ENCODE peak calls at places on chromosomes 5 and 9, in seven cellular contexts. H is neural crest cell; W is GM10248; P is left ventricle myocardium inferior; S is CD4-positive, alpha-beta T cell; J is tibial artery; D is tibial nerve. U is an unnamed sample.

GRCh38 chr5:25362799-25363198 is 718.0 kb upstream of the CDH10 start:
- DNase-seq in S (no peak), J (no peak), P (no peak), W (no peak), H (no peak), D (no peak), U (no peak)

GRCh38 chr9:112017878-112018277 is 121.3 kb downstream of the UGCG start:
- DNase-seq in P (no peak), J (no peak), W (no peak), H (no peak), S (no peak), D (no peak), U (no peak)

GRCh38 chr5:116479776-116480675 is 94.6 kb downstream of the SEMA6A start:
- DNase-seq in P (no peak), S (no peak), W (no peak), D (no peak), J (no peak), H (no peak), U (no peak)

GRCh38 chr9:82810902-82811301 is 252.0 kb downstream of the RASEF start:
- DNase-seq in J (no peak), P (no peak), W (no peak), D (no peak), H (no peak), S (no peak), U (no peak)

GRCh38 chr5:67004730-67005350 is 191.8 kb downstream of the CD180 start:
- DNase-seq in D (no peak), S (no peak), P (no peak), W (no peak), H (peak; percentile 4), J (no peak), U (no peak)

GRCh38 chr5:160291467-160291866 is 20.9 kb downstream of the CCNJL start:
- DNase-seq in H (no peak), P (no peak), W (no peak), S (no peak), D (no peak), J (no peak), U (no peak)

GRCh38 chr5:172078726-172079345 is 72.4 kb upstream of the FBXW11 start:
- DNase-seq in W (no peak), J (peak; percentile 62), H (no peak), S (no peak), P (peak; percentile 47), D (no peak), U (no peak)

GRCh38 chr9:130927995-130928900 is 10.8 kb downstream of the FIBCD1 start:
- DNase-seq in S (no peak), J (no peak), P (peak; percentile 66), H (no peak), W (peak; percentile 79), D (no peak), U (peak; percentile 74)

GRCh38 chr5:149133795-149134777 is 7.2 kb upstream of the ABLIM3 start:
- DNase-seq in W (no peak), D (peak; percentile 17), J (peak; percentile 59), S (no peak), H (no peak), P (peak; percentile 60), U (no peak)

GRCh38 chr5:94471496-94471895 is 146.9 kb downstream of the KIAA0825 start:
- DNase-seq in W (no peak), S (no peak), D (no peak), H (no peak), P (no peak), J (no peak), U (no peak)

GRCh38 chr9:21965401-21965951 is 28.7 kb downstream of the CDKN2A start:
- DNase-seq in D (no peak), W (peak; percentile 77), J (no peak), P (no peak), H (peak; percentile 51), S (peak; percentile 24), U (peak; percentile 78)

GRCh38 chr5:68839019-68839552 is 254.7 kb upstream of the SLC30A5 start:
- DNase-seq in D (no peak), J (peak; percentile 49), W (no peak), S (no peak), H (no peak), P (no peak), U (no peak)

GRCh38 chr5:143056792-143057579 is 286.8 kb downstream of the ARHGAP26 start:
- DNase-seq in P (no peak), W (peak; percentile 23), H (no peak), J (no peak), S (no peak), D (no peak), U (peak; percentile 36)

GRCh38 chr5:154714271-154714986 is 40.7 kb upstream of the LARP1 start:
- DNase-seq in D (no peak), H (no peak), P (no peak), W (peak; percentile 41), J (no peak), S (no peak), U (peak; percentile 33)

GRCh38 chr9:35951736-35952135 is 6.2 kb downstream of the OR2S2 start:
- DNase-seq in J (no peak), P (no peak), W (no peak), D (no peak), S (no peak), H (no peak), U (no peak)

GRCh38 chr9:137432687-137433348 is 8.3 kb downstream of the ENTPD8 start:
- DNase-seq in J (no peak), D (no peak), H (no peak), P (no peak), W (no peak), S (no peak), U (no peak)

GRCh38 chr9:76562511-76562911 is 103.5 kb downstream of the GCNT1 start:
- DNase-seq in S (no peak), H (no peak), W (peak; percentile 46), J (no peak), D (no peak), P (no peak), U (peak; percentile 44)

DNA sequence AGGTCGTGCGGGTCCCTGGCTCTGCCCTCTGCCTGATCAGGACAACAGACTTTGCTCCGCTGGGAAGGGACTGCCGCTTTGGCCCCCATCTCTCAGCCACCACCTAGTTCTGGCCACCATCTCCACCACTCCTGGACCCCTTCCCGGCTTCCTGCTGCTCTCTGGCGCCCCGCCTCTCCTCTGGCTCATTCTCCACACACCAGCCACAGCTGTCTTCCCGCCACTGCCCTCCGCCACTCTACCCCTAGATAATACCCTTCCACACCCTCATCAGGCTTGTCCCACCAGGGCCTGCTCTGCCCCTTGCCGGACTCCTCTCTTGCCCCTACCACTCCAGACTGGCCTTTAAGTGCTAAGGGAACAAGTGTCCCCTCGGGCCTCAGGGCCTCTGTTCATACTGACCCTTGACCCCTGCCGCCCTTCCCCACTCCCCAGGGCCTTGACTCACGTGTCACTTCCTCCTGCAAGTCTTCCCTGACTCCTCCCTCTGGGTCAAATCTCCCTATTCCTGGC is 3.0 kb upstream of the CDX1 start:
- DNase-seq in P (peak; percentile 82), W (no peak), J (peak; percentile 85), S (no peak), D (peak; percentile 64), H (peak; percentile 41), U (no peak)
- TF ChIP-seq CTCF in P (no peak), W (no peak), J (peak; percentile 29), S (no peak), D (peak; percentile 26), H (no peak), U (no peak)

DNA sequence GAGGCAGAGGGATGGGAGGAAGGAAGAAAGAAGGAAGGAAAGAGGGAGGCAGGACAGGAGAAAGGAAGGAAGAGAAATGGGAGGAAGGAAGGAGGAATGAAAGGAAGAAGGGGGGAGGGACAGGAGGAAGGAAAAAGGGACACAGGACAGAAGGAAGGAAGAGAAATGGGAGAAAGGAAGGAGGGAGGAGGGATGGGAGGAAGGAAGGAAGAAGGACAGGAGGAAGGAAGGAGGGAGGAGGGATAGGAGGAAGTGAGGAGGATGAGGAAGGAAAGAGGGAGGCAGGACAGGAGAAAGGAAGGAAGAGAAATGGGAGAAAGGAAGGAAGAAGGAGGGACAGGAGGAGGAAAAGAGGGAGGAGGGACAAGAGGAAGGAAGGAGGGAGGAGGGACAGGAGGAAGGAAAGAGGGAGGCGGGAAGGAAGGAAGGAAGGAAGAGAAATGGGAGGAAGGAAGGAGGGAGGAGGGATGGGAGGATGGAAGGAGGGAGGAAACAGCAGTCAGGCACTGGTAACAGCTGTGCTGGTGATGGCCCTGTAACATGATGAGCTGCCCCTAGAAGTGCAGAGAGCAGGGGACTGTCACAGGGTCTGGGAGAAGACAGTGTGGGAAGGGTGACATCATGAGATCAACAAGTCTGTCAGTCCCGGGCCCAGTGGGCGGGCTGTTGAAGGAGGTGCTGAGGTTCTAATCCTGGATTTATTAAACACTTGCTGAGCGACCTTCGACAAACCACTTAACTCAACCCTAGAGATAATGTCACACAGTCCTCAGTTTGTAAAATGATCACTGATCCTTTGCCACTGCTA is 10.7 kb upstream of the IRX1 start:
- DNase-seq in W (no peak), P (no peak), H (no peak), J (no peak), D (no peak), S (no peak), U (no peak)
- TF ChIP-seq CTCF in W (no peak), P (no peak), H (no peak), J (no peak), D (no peak), S (no peak), U (no peak)

DNA sequence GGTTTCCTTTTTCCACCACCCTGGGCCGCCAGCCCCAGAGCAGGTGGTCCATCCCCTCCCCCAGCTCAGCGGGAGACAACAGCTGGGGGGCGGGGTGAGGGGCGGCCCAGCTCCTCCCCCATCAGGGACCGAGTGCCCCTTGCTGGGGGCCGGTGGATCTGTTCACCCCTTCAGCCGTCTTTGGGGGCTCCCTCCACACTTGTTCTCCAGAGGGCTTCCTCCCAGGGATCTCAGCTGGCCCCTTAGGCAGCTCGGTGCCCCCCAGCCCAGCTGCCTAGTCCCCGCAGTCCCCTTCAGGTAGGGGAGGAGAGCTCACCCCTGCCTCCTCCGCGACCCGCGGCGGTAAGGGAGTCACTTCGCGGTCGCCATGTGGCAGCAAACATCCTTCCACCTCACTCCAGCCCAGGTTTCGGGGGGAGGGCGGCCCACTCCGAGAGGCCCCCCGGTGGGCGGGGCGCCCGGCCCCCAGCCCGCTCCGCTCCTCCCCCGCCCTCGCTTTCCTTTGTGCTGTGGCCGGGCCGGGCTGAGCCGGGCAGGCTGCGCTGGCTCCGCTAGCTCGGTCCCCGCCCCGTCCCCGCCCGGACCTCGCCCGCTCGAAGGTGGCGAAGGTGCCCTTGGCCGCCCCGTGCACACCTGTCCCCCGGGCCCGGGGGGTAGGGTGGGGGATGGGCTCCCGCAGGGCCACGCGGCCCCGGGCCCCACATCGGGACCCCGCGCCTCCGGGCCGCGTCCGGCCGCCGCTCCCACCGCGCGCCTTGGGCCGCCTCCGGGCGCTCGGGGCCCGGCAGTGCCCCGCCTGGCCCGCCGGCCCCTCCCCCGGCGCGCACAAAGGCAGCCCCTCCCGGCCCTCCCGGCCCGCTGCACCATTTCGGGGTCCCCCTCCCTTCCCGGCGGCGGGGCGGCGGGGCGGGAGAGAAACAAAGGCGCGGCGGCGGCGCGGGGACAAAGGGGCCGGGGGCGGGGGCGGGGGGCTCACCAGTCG is 683 bp downstream of the DBN1 start:
- DNase-seq in W (peak; percentile 84), H (no peak), S (peak; percentile 34), J (no peak), D (no peak), P (no peak), U (peak; percentile 90)
- TF ChIP-seq CTCF in W (peak; percentile 17), H (no peak), S (no peak), J (no peak), D (no peak), P (no peak), U (no peak)

DNA sequence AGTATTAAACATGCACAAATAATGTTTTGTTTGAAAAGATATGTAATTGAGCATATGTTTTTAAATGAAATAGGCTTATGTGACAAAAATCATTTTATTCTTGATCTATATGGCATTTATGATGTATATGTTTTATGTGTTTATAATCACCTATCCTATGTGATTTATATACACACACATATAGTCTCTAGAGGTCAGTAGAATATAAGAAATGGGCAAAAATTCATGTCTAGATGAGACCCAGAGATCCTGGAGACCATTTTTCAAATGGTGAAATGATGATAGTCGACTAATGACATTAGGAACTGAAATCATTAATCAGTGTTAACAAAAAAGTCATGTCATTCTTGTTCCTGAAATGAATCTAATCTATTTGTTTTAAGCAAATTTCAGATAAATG is 709.2 kb upstream of the WWC1 start:
- DNase-seq in D (no peak), P (no peak), W (no peak), J (no peak), H (no peak), S (no peak), U (no peak)
- TF ChIP-seq CTCF in D (no peak), P (peak; percentile 27), W (peak; percentile 8), J (no peak), H (no peak), S (no peak), U (no peak)